ENCODE peak calls at places on chromosomes 13 and 19, in four cellular contexts. One of them, this sample, is unnamed.

GRCh38 chr13:73872397-73872796 is 261.8 kb downstream of the KLF12 start:
- DNase-seq in foreskin keratinocyte: no peak
- DNase-seq in CD8-positive, alpha-beta T cell: no peak
- DNase-seq in fibroblast of lung: peak; percentile 28
- DNase-seq in this sample: no peak

GRCh38 chr19:17347361-17347760 is 10.0 kb downstream of the GTPBP3 start:
- DNase-seq in fibroblast of lung: no peak
- DNase-seq in foreskin keratinocyte: no peak
- DNase-seq in CD8-positive, alpha-beta T cell: no peak
- DNase-seq in this sample: no peak

GRCh38 chr13:94323746-94324408 is 155.6 kb downstream of the DCT start:
- DNase-seq in foreskin keratinocyte: no peak
- DNase-seq in CD8-positive, alpha-beta T cell: peak; percentile 67
- DNase-seq in fibroblast of lung: no peak
- DNase-seq in this sample: no peak

GRCh38 chr19:49056101-49056901 is 1.2 kb downstream of the CGB7 start:
- DNase-seq in foreskin keratinocyte: no peak
- DNase-seq in fibroblast of lung: peak; percentile 59
- DNase-seq in CD8-positive, alpha-beta T cell: peak; percentile 72
- DNase-seq in this sample: no peak

GRCh38 chr19:16001481-16002312 is 52.9 kb downstream of the OR10H4 start:
- DNase-seq in CD8-positive, alpha-beta T cell: peak; percentile 50
- DNase-seq in foreskin keratinocyte: peak; percentile 12
- DNase-seq in fibroblast of lung: peak; percentile 21
- DNase-seq in this sample: no peak

GRCh38 chr19:558770-559439 is 13.5 kb upstream of the BSG start:
- DNase-seq in fibroblast of lung: no peak
- DNase-seq in foreskin keratinocyte: no peak
- DNase-seq in CD8-positive, alpha-beta T cell: no peak
- DNase-seq in this sample: no peak

GRCh38 chr19:958967-959685 is 25.0 kb upstream of the WDR18 start:
- DNase-seq in CD8-positive, alpha-beta T cell: no peak
- DNase-seq in foreskin keratinocyte: no peak
- DNase-seq in fibroblast of lung: peak; percentile 70
- DNase-seq in this sample: no peak

GRCh38 chr13:49308977-49309408 is 61.3 kb downstream of the CDADC1 start:
- DNase-seq in fibroblast of lung: no peak
- DNase-seq in CD8-positive, alpha-beta T cell: no peak
- DNase-seq in foreskin keratinocyte: no peak
- DNase-seq in this sample: no peak

GRCh38 chr19:18901503-18901890 is 5.5 kb upstream of the CERS1 start:
- DNase-seq in fibroblast of lung: no peak
- DNase-seq in CD8-positive, alpha-beta T cell: no peak
- DNase-seq in foreskin keratinocyte: no peak
- DNase-seq in this sample: no peak

GRCh38 chr19:41195675-41196497 is 2.9 kb downstream of the CYP2S1 start:
- DNase-seq in CD8-positive, alpha-beta T cell: no peak
- DNase-seq in foreskin keratinocyte: peak; percentile 86
- DNase-seq in fibroblast of lung: peak; percentile 39
- DNase-seq in this sample: no peak

GRCh38 chr13:51643114-51643881 is 59.0 kb downstream of the WDFY2 start:
- DNase-seq in CD8-positive, alpha-beta T cell: no peak
- DNase-seq in foreskin keratinocyte: peak; percentile 93
- DNase-seq in fibroblast of lung: peak; percentile 95
- DNase-seq in this sample: peak; percentile 85

GRCh38 chr13:51066091-51066831 is 44.8 kb downstream of the C13orf42 start:
- DNase-seq in CD8-positive, alpha-beta T cell: no peak
- DNase-seq in foreskin keratinocyte: no peak
- DNase-seq in fibroblast of lung: peak; percentile 69
- DNase-seq in this sample: no peak

GRCh38 chr13:44132710-44133109 is 240.9 kb upstream of the SERP2 start:
- DNase-seq in fibroblast of lung: peak; percentile 80
- DNase-seq in foreskin keratinocyte: no peak
- DNase-seq in CD8-positive, alpha-beta T cell: no peak
- DNase-seq in this sample: no peak

GRCh38 chr13:46176756-46177155 is 5.2 kb downstream of the LCP1 start:
- DNase-seq in foreskin keratinocyte: no peak
- DNase-seq in fibroblast of lung: no peak
- DNase-seq in CD8-positive, alpha-beta T cell: no peak
- DNase-seq in this sample: no peak

GRCh38 chr13:110706570-110707378 is 858 bp upstream of the CARS2 start:
- DNase-seq in fibroblast of lung: no peak
- DNase-seq in foreskin keratinocyte: no peak
- DNase-seq in CD8-positive, alpha-beta T cell: no peak
- DNase-seq in this sample: no peak

GRCh38 chr19:36604656-36605100 is 435 bp upstream of the ZNF382 start:
- DNase-seq in foreskin keratinocyte: peak; percentile 28
- DNase-seq in fibroblast of lung: peak; percentile 54
- DNase-seq in CD8-positive, alpha-beta T cell: peak; percentile 83
- DNase-seq in this sample: no peak

GRCh38 chr19:47158879-47159509 is 28.4 kb downstream of the SAE1 start:
- DNase-seq in CD8-positive, alpha-beta T cell: peak; percentile 55
- DNase-seq in foreskin keratinocyte: peak; percentile 58
- DNase-seq in fibroblast of lung: peak; percentile 78
- DNase-seq in this sample: no peak

GRCh38 chr13:46129955-46130354 is 25.1 kb upstream of the CPB2 start:
- DNase-seq in foreskin keratinocyte: no peak
- DNase-seq in fibroblast of lung: no peak
- DNase-seq in CD8-positive, alpha-beta T cell: no peak
- DNase-seq in this sample: no peak

GRCh38 chr19:40370997-40371801 is 18.8 kb downstream of the HIPK4 start:
- DNase-seq in foreskin keratinocyte: no peak
- DNase-seq in CD8-positive, alpha-beta T cell: no peak
- DNase-seq in fibroblast of lung: no peak
- DNase-seq in this sample: no peak

GRCh38 chr13:51976890-51977289 is 34.4 kb downstream of the ATP7B start:
- DNase-seq in fibroblast of lung: no peak
- DNase-seq in CD8-positive, alpha-beta T cell: no peak
- DNase-seq in foreskin keratinocyte: no peak
- DNase-seq in this sample: no peak

DNA sequence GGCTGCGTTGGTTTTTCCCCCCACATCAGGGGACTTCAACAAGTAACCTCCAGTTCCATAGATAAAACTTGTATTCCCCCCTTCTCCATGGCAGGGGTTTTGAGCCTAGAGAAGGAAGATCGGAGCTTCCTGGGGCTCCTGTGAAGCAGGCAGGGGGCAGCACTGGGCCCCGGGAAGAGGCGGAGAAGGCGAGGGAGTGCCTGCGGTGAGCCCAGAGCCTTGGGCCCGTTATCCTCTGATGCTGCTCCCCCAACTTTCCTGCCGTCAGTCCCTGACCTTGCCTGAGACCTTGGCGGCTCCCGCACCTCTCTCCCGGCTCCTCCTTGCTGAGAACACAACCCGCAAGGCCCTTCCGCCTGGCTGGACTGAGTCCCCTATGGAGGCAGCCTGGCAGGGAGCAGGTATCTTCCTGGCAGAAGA is 2.5 kb downstream of the LIPE start:
- DNase-seq in foreskin keratinocyte: no peak
- DNase-seq in fibroblast of lung: no peak
- DNase-seq in CD8-positive, alpha-beta T cell: no peak
- DNase-seq in this sample: no peak
- H3K27me3 ChIP-seq in foreskin keratinocyte: no peaks in the 10 kb centered on the region
- H3K27me3 ChIP-seq in fibroblast of lung: no peaks in the 10 kb centered on the region
- H3K27me3 ChIP-seq in CD8-positive, alpha-beta T cell: no peaks in the 10 kb centered on the region
- H3K27me3 ChIP-seq in this sample: no peaks in the 10 kb centered on the region

DNA sequence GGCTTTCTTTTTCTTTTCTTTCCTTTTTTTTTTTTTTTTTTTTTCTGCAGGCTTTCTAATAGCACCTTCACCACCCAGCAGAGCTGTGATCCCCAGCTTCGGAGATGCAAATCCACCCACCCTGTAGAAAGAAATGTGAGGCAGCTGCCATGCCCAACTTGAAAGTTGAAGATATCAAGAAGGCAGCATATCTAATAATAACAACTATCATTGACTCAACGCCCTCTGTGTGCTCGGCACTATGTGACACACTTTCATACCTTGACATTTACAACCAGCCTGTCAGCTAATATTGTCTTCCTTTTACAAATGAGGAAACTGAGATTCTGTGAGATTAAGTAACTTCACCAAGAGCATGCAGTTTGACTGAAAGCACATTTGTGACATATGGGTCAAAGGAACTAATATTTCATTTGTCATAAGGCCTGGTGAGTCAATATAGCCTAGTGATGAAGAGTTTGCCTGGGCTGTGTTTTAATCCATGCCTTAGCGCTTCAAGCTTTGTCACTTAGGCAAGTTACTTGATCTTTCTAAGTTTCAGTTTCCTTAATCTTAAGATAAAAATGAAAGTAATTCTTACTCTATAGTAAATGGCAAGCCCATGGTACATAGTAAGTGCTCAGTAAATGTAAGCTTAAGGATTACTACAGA is 137.0 kb downstream of the FLT1 start:
- DNase-seq in CD8-positive, alpha-beta T cell: no peak
- DNase-seq in foreskin keratinocyte: no peak
- DNase-seq in fibroblast of lung: no peak
- DNase-seq in this sample: no peak
- H3K27me3 ChIP-seq in CD8-positive, alpha-beta T cell: no peaks in the 10 kb centered on the region
- H3K27me3 ChIP-seq in foreskin keratinocyte: no peaks in the 10 kb centered on the region
- H3K27me3 ChIP-seq in fibroblast of lung: no peaks in the 10 kb centered on the region
- H3K27me3 ChIP-seq in this sample: no peaks in the 10 kb centered on the region

GRCh38 chr13:27810009-27810408 is 17.7 kb downstream of the GSX1 start:
- DNase-seq in foreskin keratinocyte: no peak
- DNase-seq in fibroblast of lung: no peak
- DNase-seq in CD8-positive, alpha-beta T cell: no peak
- DNase-seq in this sample: no peak
- H3K27me3 ChIP-seq in foreskin keratinocyte: no peaks in the 10 kb centered on the region
- H3K27me3 ChIP-seq in fibroblast of lung: peaks cover 3% of the 10 kb centered on the region
- H3K27me3 ChIP-seq in CD8-positive, alpha-beta T cell: no peaks in the 10 kb centered on the region
- H3K27me3 ChIP-seq in this sample: peaks cover 8% of the 10 kb centered on the region

DNA sequence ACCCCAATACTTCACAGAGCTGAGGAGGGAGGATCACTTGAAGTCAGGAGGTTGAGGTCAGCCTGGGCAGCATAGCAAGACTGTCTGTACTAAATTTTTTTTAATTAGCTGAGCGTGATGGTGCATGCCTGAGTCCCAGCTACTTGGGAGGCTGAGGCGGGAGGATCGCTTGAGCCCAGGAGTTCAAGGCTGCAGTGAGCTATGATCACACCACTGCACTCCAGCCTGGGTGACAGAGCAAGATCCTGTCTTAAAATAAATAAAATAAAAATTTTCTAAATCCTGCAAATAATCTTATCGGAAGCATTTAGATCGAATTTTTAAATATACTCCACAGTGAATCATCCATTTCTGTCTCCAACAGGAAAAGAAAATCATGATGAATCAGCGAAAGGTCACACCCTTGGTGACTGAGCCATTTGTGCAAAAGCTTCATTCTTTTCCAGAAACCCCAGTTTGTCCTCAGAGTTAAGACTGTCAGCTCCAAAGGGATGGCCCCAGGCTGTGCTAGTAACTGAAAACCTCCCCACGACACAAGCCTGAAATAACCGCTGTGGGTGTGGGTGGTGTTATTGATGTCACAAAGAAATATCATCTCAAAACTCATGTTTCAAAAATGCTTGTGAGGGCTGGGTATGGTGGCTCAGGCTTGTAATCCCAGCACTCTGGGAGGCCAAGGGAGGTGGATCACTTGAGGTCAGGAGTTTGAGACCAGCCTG is 167.6 kb downstream of the PTPRS start:
- DNase-seq in fibroblast of lung: peak; percentile 97
- DNase-seq in foreskin keratinocyte: peak; percentile 95
- DNase-seq in CD8-positive, alpha-beta T cell: no peak
- DNase-seq in this sample: peak; percentile 99
- H3K27me3 ChIP-seq in fibroblast of lung: no peaks in the 10 kb centered on the region
- H3K27me3 ChIP-seq in foreskin keratinocyte: no peaks in the 10 kb centered on the region
- H3K27me3 ChIP-seq in CD8-positive, alpha-beta T cell: no peaks in the 10 kb centered on the region
- H3K27me3 ChIP-seq in this sample: no peaks in the 10 kb centered on the region

GRCh38 chr13:58919551-58919950 is 1244.2 kb downstream of the DIAPH3 start:
- DNase-seq in fibroblast of lung: peak; percentile 6
- DNase-seq in foreskin keratinocyte: no peak
- DNase-seq in CD8-positive, alpha-beta T cell: no peak
- DNase-seq in this sample: no peak
- H3K27me3 ChIP-seq in fibroblast of lung: no peaks in the 10 kb centered on the region
- H3K27me3 ChIP-seq in foreskin keratinocyte: no peaks in the 10 kb centered on the region
- H3K27me3 ChIP-seq in CD8-positive, alpha-beta T cell: no peaks in the 10 kb centered on the region
- H3K27me3 ChIP-seq in this sample: no peaks in the 10 kb centered on the region

GRCh38 chr19:9010693-9011092 is 484 bp upstream of the MUC16 start:
- DNase-seq in fibroblast of lung: no peak
- DNase-seq in foreskin keratinocyte: no peak
- DNase-seq in CD8-positive, alpha-beta T cell: no peak
- DNase-seq in this sample: no peak

GRCh38 chr19:9011875-9012274 is 1.7 kb upstream of the MUC16 start:
- DNase-seq in CD8-positive, alpha-beta T cell: no peak
- DNase-seq in foreskin keratinocyte: no peak
- DNase-seq in fibroblast of lung: no peak
- DNase-seq in this sample: no peak

GRCh38 chr19:9008667-9009066 is 1.5 kb downstream of the MUC16 start:
- DNase-seq in CD8-positive, alpha-beta T cell: no peak
- DNase-seq in fibroblast of lung: no peak
- DNase-seq in foreskin keratinocyte: no peak
- DNase-seq in this sample: no peak

GRCh38 chr19:9009935-9010651 is at the start of gene MUC16:
- DNase-seq in foreskin keratinocyte: no peak
- DNase-seq in CD8-positive, alpha-beta T cell: no peak
- DNase-seq in fibroblast of lung: no peak
- DNase-seq in this sample: no peak

GRCh38 chr19:9009431-9009830 is 778 bp downstream of the MUC16 start:
- DNase-seq in CD8-positive, alpha-beta T cell: no peak
- DNase-seq in foreskin keratinocyte: no peak
- DNase-seq in fibroblast of lung: no peak
- DNase-seq in this sample: no peak
- H3K27me3 ChIP-seq in CD8-positive, alpha-beta T cell: no peaks in the 10 kb centered on the region
- H3K27me3 ChIP-seq in foreskin keratinocyte: peaks cover 15% of the 10 kb centered on the region
- H3K27me3 ChIP-seq in fibroblast of lung: no peaks in the 10 kb centered on the region
- H3K27me3 ChIP-seq in this sample: no peaks in the 10 kb centered on the region

DNA sequence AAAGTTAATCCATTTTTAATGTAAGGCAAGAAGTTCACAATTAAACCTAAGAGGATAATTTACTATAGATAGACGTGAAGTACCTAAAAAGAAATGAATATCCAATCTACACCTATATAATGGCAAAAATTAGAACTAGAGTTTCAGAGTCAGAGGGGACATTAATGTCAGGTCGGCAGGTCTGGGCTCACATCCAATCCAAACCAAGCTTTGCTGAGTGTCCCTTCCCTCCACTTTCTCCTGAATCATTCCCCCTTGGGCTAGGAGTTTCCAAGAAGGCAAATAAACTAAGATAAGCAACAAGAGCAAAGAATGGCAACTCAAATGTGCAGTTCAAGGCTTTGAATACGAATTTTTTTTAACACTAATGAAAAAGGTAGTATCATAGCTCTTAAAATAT is 2.9 kb downstream of the FLT3 start:
- DNase-seq in CD8-positive, alpha-beta T cell: no peak
- DNase-seq in fibroblast of lung: no peak
- DNase-seq in foreskin keratinocyte: no peak
- DNase-seq in this sample: no peak
- H3K27me3 ChIP-seq in CD8-positive, alpha-beta T cell: peaks cover 19% of the 10 kb centered on the region
- H3K27me3 ChIP-seq in fibroblast of lung: peaks cover 30% of the 10 kb centered on the region
- H3K27me3 ChIP-seq in foreskin keratinocyte: peaks cover 69% of the 10 kb centered on the region
- H3K27me3 ChIP-seq in this sample: peaks cover 30% of the 10 kb centered on the region

This sample was measured in BJ.